ENCODE peak calls at places on chromosomes 7 and 10, in seven cellular contexts. D is PC-3, L is transverse colon, N is adrenal gland, R is AG04450, H is astrocyte of the cerebellum, E is hepatocyte. Y is an unnamed sample.

GRCh38 chr7:76514926-76515325 is 4.6 kb downstream of the UPK3B start:
- DNase-seq in L (no peak), D (no peak), N (no peak), R (no peak), H (no peak), E (no peak), Y (no peak)

GRCh38 chr7:360454-361100 is 70.6 kb downstream of the FOXL3 start:
- DNase-seq in E (no peak), D (no peak), N (no peak), R (no peak), L (no peak), H (no peak), Y (no peak)

GRCh38 chr7:27245798-27246691 is 3.4 kb downstream of the EVX1 start:
- DNase-seq in L (peak; percentile 66), R (no peak), D (no peak), N (no peak), H (no peak), E (no peak), Y (no peak)

GRCh38 chr7:90788057-90788456 is 191.9 kb downstream of the CDK14 start:
- DNase-seq in H (peak; percentile 48), N (no peak), D (no peak), E (no peak), L (no peak), R (no peak), Y (no peak)

GRCh38 chr7:153948055-153948454 is 104.1 kb upstream of the DPP6 start:
- DNase-seq in R (no peak), D (no peak), E (no peak), L (no peak), N (no peak), H (no peak), Y (no peak)

GRCh38 chr10:122165914-122166313 is 105.2 kb upstream of the BTBD16 start:
- DNase-seq in R (no peak), N (no peak), L (no peak), E (no peak), H (no peak), D (no peak), Y (no peak)

GRCh38 chr10:57218382-57218781 is 857.3 kb upstream of the ZWINT start:
- DNase-seq in E (peak; percentile 11), L (no peak), H (no peak), R (no peak), D (peak; percentile 61), N (no peak), Y (no peak)

GRCh38 chr7:94391716-94392390 is 2.8 kb upstream of the COL1A2 start:
- DNase-seq in D (no peak), E (peak; percentile 51), N (no peak), L (no peak), H (peak; percentile 74), R (peak; percentile 81), Y (peak; percentile 95)

GRCh38 chr10:43225787-43226153 is 41.1 kb downstream of the RASGEF1A start:
- DNase-seq in D (peak; percentile 27), E (no peak), R (no peak), N (peak; percentile 81), H (no peak), L (peak; percentile 3), Y (no peak)

GRCh38 chr10:100146875-100147665 is 38.8 kb downstream of the ERLIN1 start:
- DNase-seq in N (no peak), D (peak; percentile 6), E (no peak), H (no peak), L (no peak), R (no peak), Y (peak; percentile 11)

GRCh38 chr7:43868681-43869017 is 668 bp downstream of the MRPS24 start:
- DNase-seq in R (no peak), N (no peak), D (no peak), H (no peak), E (no peak), L (no peak), Y (peak; percentile 7)

DNA sequence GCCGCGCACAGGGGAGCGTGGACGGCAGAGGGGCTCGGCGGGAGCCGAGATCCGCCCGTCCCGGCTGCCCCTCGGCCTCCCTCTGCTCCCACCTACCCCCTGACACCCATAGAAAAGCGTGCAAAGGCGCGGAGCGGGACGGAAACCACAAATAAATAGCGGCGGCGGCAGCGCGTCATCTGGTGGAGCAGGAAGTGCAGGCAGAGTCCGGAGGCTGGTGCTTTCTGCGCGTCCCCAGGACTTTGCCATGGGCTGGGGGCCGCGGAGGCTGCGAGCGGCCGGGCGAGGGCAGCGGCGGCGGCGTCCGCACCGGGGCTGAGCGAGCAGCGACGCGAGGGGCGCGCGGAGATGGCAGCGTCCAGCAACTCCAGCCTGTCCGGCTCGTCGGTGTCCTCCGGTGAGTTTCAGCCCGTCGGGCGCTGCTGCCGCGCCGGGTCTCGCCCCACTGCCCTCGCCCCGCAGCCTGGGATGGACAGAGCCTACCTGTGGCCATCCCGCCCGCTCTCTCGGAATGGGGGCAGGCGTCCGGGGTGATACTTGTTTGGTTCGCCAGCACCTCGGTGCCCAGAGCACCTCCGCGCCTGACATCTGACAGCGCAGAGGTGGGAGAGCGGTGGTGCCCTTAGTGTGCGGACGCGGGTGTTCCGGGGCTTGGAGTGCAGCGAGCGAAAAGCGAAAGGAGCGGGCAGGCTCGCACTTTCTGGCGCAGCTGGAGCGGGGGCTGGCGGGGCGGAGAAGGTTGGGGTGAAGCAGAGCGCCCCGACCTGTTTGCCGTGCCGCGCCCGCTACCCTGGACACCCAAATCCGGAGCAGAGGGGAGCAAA is at the start of gene CHN2:
- DNase-seq in E (peak; percentile 79), H (no peak), L (peak; percentile 76), R (no peak), N (peak; percentile 46), D (peak; percentile 47), Y (no peak)
- TF ChIP-seq CTCF in E (no peak), H (no peak), L (no peak), R (no peak), N (no peak), D (peak; percentile 17), Y (no peak)

GRCh38 chr7:131335639-131336400 is 8.1 kb downstream of the MKLN1 start:
- DNase-seq in H (no peak), D (no peak), E (no peak), R (no peak), N (no peak), L (no peak), Y (no peak)

GRCh38 chr7:131341690-131342089 is 14.0 kb downstream of the MKLN1 start:
- DNase-seq in D (no peak), E (no peak), N (no peak), H (no peak), L (no peak), R (no peak), Y (no peak)

GRCh38 chr7:131336956-131337355 is 9.3 kb downstream of the MKLN1 start:
- DNase-seq in H (no peak), R (no peak), D (no peak), N (no peak), L (no peak), E (no peak), Y (peak; percentile 32)

GRCh38 chr7:131338990-131339389 is 11.3 kb downstream of the MKLN1 start:
- DNase-seq in H (no peak), N (no peak), E (no peak), R (no peak), D (no peak), L (no peak), Y (no peak)

GRCh38 chr7:131338173-131338572 is 10.5 kb downstream of the MKLN1 start:
- DNase-seq in N (no peak), L (no peak), E (no peak), D (no peak), H (no peak), R (no peak), Y (no peak)
- H3K4me3 ChIP-seq in N (no peak overlapping the region), L (no peak overlapping the region), E (no peak overlapping the region), D (no peak overlapping the region), H (no peak overlapping the region), R (no peak overlapping the region), Y (no peak overlapping the region)

GRCh38 chr10:113076949-113077348 is 126.9 kb downstream of the TCF7L2 start:
- DNase-seq in R (no peak), E (no peak), D (no peak), N (no peak), L (no peak), H (no peak), Y (no peak)

GRCh38 chr10:113080061-113080460 is 130.0 kb downstream of the TCF7L2 start:
- DNase-seq in L (no peak), R (no peak), N (no peak), E (no peak), H (no peak), D (no peak), Y (no peak)

GRCh38 chr10:113084031-113084430 is 134.0 kb downstream of the TCF7L2 start:
- DNase-seq in E (no peak), H (no peak), N (no peak), D (no peak), L (no peak), R (no peak), Y (peak; percentile 48)

GRCh38 chr10:113078282-113078907 is 128.3 kb downstream of the TCF7L2 start:
- DNase-seq in N (no peak), R (no peak), H (no peak), E (no peak), L (no peak), D (no peak), Y (peak; percentile 67)

DNA sequence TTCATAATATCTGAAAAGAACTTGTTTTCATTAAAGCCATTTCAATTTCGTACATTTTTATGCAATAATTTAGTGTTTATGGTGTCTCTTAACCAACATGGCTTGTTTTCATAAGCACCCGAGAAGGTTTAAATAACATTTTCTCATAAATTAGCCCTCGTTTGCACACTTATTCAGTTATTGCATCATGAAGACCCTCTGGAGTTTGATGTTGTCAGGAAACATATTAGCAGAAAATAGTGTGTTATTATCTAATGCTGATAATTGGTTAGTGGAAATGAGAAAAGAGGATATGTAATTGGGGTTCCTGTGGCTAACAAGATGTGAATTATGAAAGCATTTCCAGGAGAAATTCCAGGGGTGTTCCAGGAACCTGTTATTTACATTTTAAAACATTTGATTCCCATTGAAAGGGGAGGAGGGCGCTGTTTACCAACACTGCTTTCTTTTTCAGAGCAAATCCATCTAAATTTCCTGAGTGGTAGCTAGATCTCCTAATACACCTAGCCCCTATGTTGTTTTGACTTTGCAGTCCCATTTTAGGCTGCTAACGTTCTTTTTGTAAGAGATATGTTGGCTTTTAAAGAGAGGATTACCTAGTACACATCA is 130.7 kb downstream of the TCF7L2 start:
- DNase-seq in R (no peak), D (no peak), E (no peak), L (no peak), N (no peak), H (no peak), Y (peak; percentile 57)
- TF ChIP-seq CTCF in R (peak; percentile 16), D (peak; percentile 34), E (peak; percentile 24), L (no peak), N (no peak), H (no peak), Y (peak; percentile 32)

DNA sequence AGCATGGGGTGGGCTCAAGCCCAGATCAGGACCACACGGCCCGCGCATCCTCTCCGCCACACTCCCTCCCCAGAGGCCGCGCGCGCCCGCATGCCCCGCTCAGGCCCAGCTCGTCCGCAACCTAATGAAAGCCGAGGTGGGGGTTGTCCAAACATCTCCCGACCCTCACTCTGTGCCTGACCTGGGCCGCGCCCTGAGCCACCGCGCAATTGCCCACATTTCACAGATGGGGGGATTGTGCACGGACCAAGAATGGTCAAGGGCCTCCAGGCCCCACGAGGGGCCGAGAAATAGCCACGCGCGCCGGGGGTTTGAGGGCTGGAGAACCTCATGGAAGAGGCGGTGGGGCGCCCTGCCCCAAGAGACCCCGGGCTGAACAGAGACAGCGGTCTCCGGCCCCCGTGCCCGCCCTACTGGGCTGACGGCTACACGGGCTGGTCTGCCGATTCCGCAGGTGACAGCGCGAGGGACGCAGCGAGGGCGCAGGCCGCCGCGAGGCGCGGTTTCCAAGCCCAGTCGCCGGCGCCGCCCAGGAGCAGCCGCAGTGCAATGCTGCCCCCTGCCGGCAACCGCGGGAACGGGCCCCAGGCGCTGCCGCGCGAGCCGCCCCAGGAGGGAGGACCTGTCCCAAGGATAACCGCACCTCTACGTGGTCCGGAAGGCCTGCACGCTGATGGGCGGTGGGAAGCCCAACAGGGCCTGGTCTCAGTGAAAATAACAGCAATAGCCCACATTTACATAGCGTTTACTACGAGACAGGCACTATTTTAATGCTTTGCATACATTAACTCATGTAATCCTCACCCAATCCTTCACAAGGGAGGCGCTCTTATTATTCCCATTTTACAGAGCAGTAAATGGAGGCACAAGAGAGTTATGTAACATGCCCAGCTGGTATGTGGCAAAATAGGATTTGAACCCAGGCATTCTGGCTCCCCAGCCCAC is 10.5 kb upstream of the GRID1 start:
- DNase-seq in L (peak; percentile 83), E (peak; percentile 87), N (peak; percentile 82), H (peak; percentile 11), D (peak; percentile 69), R (no peak), Y (peak; percentile 45)
- H3K4me3 ChIP-seq in L (peak overlapping the region; percentile 21), E (no peak overlapping the region), N (no peak overlapping the region), H (peak overlapping the region; percentile 25), D (peak overlapping the region; percentile 38), R (peak overlapping the region; percentile 42), Y (no peak overlapping the region)